ENCODE peak calls at places on chromosomes 2 and 18, in seven cellular contexts. K is endothelial cell, W is brain microvascular endothelial cell, J is cardiac fibroblast, G is heart left ventricle, N is lower lobe of right lung, X is stomach. C is an unnamed sample.
A peak's percentile ranks its signal among the peaks of the same experiment; 100 is the strongest.

GRCh38 chr18:76573325-76574025 is 78.4 kb upstream of the ZNF516 start:
- DNase-seq in X (no peak), W (peak; percentile 22), N (no peak), J (peak; percentile 65), K (no peak), G (no peak), C (no peak)

GRCh38 chr2:15693926-15694588 is 102.4 kb downstream of the DDX1 start:
- DNase-seq in W (no peak), K (no peak), N (no peak), G (no peak), X (no peak), J (no peak), C (no peak)

GRCh38 chr2:241924909-241925250 is 55.4 kb downstream of the RTP5 start:
- DNase-seq in W (no peak), X (no peak), K (no peak), G (no peak), J (no peak), N (peak; percentile 33), C (no peak)

GRCh38 chr2:32732912-32733472 is 105.1 kb downstream of the TTC27 start:
- DNase-seq in N (no peak), W (no peak), G (no peak), J (no peak), K (no peak), X (no peak), C (peak; percentile 23)

GRCh38 chr2:226451486-226451885 is 348.1 kb downstream of the IRS1 start:
- DNase-seq in K (no peak), J (no peak), G (no peak), X (no peak), N (no peak), W (no peak), C (no peak)

GRCh38 chr2:44740678-44741077 is 200.8 kb upstream of the SIX3 start:
- DNase-seq in X (peak; percentile 54), G (no peak), W (no peak), J (no peak), K (no peak), N (no peak), C (no peak)

GRCh38 chr2:65175894-65176527 is 46.1 kb upstream of the RAB1A start:
- DNase-seq in N (no peak), X (peak; percentile 52), J (no peak), W (no peak), K (no peak), G (no peak), C (no peak)

GRCh38 chr2:26654061-26654340 is 12.8 kb upstream of the CIB4 start:
- DNase-seq in X (peak; percentile 4), K (no peak), N (no peak), J (no peak), W (no peak), G (no peak), C (no peak)

GRCh38 chr2:64942693-64943092 is 46.5 kb upstream of the SLC1A4 start:
- DNase-seq in J (no peak), N (no peak), K (no peak), X (no peak), W (no peak), G (no peak), C (no peak)

GRCh38 chr2:201654611-201655384 is 11.5 kb upstream of the TMEM237 start:
- DNase-seq in W (peak; percentile 68), K (no peak), X (no peak), J (peak; percentile 88), G (no peak), N (no peak), C (no peak)

GRCh38 chr18:24544141-24544498 is 83.7 kb downstream of the HRH4 start:
- DNase-seq in X (no peak), W (no peak), G (no peak), K (peak; percentile 22), N (no peak), J (peak; percentile 35), C (no peak)

GRCh38 chr2:108403494-108403893 is 25.7 kb downstream of the SULT1C4 start:
- DNase-seq in W (peak; percentile 55), K (no peak), X (no peak), G (no peak), J (peak; percentile 7), N (no peak), C (no peak)

GRCh38 chr2:75560768-75561565 is at the start of gene EVA1A:
- DNase-seq in W (peak; percentile 83), K (peak; percentile 65), X (no peak), G (peak; percentile 61), N (peak; percentile 77), J (peak; percentile 74), C (peak; percentile 64)

GRCh38 chr18:50709215-50709614 is 110.6 kb downstream of the MRO start:
- DNase-seq in X (no peak), J (no peak), K (no peak), N (no peak), G (no peak), W (no peak), C (no peak)
- TF ChIP-seq CTCF in X (no peak), J (no peak), K (no peak), N (no peak), G (no peak), W (no peak), C (no peak)

GRCh38 chr2:236608710-236609109 is 39.1 kb downstream of the ACKR3 start:
- DNase-seq in X (no peak), K (no peak), G (no peak), N (no peak), W (no peak), J (no peak), C (no peak)

GRCh38 chr2:236608308-236608564 is 38.6 kb downstream of the ACKR3 start:
- DNase-seq in W (no peak), J (no peak), G (no peak), N (no peak), K (no peak), X (no peak), C (no peak)

GRCh38 chr2:236606023-236606422 is 36.4 kb downstream of the ACKR3 start:
- DNase-seq in K (no peak), J (no peak), N (no peak), X (no peak), W (no peak), G (no peak), C (no peak)

GRCh38 chr2:236604971-236605734 is 35.5 kb downstream of the ACKR3 start:
- DNase-seq in W (no peak), J (no peak), K (no peak), X (no peak), G (no peak), N (no peak), C (no peak)

GRCh38 chr2:236607471-236608307 is 38.1 kb downstream of the ACKR3 start:
- DNase-seq in G (no peak), K (no peak), N (no peak), W (peak; percentile 88), J (peak; percentile 33), X (no peak), C (no peak)
- TF ChIP-seq CTCF in G (no peak), K (no peak), N (no peak), W (peak; percentile 53), J (no peak), X (no peak), C (no peak)

GRCh38 chr18:57981629-57982028 is 62.4 kb upstream of the NEDD4L start:
- DNase-seq in G (no peak), X (no peak), N (no peak), K (no peak), W (no peak), J (no peak), C (no peak)
- TF ChIP-seq CTCF in G (no peak), X (no peak), N (no peak), K (no peak), W (no peak), J (no peak), C (no peak)

GRCh38 chr2:126839711-126840110 is 59.0 kb upstream of the TEX51 start:
- DNase-seq in K (no peak), G (no peak), J (no peak), W (no peak), X (no peak), N (no peak), C (no peak)
- TF ChIP-seq CTCF in K (no peak), G (no peak), J (no peak), W (no peak), X (no peak), N (no peak), C (no peak)

GRCh38 chr2:46331099-46331766 is 34.0 kb downstream of the EPAS1 start:
- DNase-seq in G (no peak), W (no peak), X (no peak), K (no peak), N (no peak), J (no peak), C (no peak)
- TF ChIP-seq CTCF in G (no peak), W (no peak), X (no peak), K (no peak), N (no peak), J (peak; percentile 1), C (no peak)

GRCh38 chr2:181657379-181657778 is 474 bp upstream of the CERKL start:
- DNase-seq in N (no peak), K (no peak), X (no peak), W (no peak), G (no peak), J (no peak), C (no peak)

GRCh38 chr2:181660181-181660580 is 3.3 kb upstream of the CERKL start:
- DNase-seq in W (no peak), N (no peak), K (no peak), X (no peak), J (no peak), G (no peak), C (no peak)

GRCh38 chr2:181658444-181658843 is 1.5 kb upstream of the CERKL start:
- DNase-seq in N (no peak), G (no peak), K (no peak), X (no peak), J (no peak), W (no peak), C (no peak)

GRCh38 chr2:181655519-181655918 is 1.4 kb downstream of the CERKL start:
- DNase-seq in N (no peak), W (no peak), X (no peak), J (no peak), G (no peak), K (no peak), C (no peak)

GRCh38 chr2:181656450-181657261 is at the start of gene CERKL:
- DNase-seq in X (peak; percentile 68), G (peak; percentile 11), N (peak; percentile 69), K (peak; percentile 43), J (peak; percentile 15), W (no peak), C (peak; percentile 77)
- TF ChIP-seq CTCF in X (no peak), G (no peak), N (no peak), K (no peak), J (no peak), W (peak; percentile 14), C (no peak)

GRCh38 chr2:168160897-168161296 is 86.5 kb downstream of the STK39 start:
- DNase-seq in G (no peak), X (no peak), N (no peak), J (no peak), K (peak; percentile 6), W (no peak), C (peak; percentile 6)
- TF ChIP-seq CTCF in G (no peak), X (no peak), N (no peak), J (peak; percentile 38), K (peak; percentile 56), W (peak; percentile 46), C (no peak)

GRCh38 chr2:27705851-27706622 is 42.3 kb downstream of the SLC4A1AP start:
- DNase-seq in J (peak; percentile 96), K (no peak), W (peak; percentile 92), X (peak; percentile 86), N (peak; percentile 65), G (peak; percentile 63), C (no peak)
- TF ChIP-seq CTCF in J (no peak), K (no peak), W (peak; percentile 14), X (no peak), N (no peak), G (no peak), C (no peak)